ENCODE peak calls at places on chromosomes 5 and 9, in four cellular contexts. G is H1, K is HepG2, O is GM12878. P is an unnamed sample.
A peak's percentile ranks its signal among the peaks of the same experiment; 100 is the strongest.

GRCh38 chr5:53191766-53192165 is 82.2 kb upstream of the MOCS2 start:
- DNase-seq in G (no peak), K (no peak), O (no peak), P (no peak)

GRCh38 chr5:175698401-175699115 is 40.7 kb downstream of the HRH2 start:
- DNase-seq in G (no peak), K (no peak), O (no peak), P (no peak)

GRCh38 chr9:109968332-109968657 is 188.3 kb downstream of the PALM2AKAP2 start:
- DNase-seq in G (no peak), K (no peak), O (peak; percentile 66), P (no peak)

GRCh38 chr9:69145148-69145547 is 28.9 kb upstream of the TJP2 start:
- DNase-seq in G (no peak), K (no peak), O (no peak), P (no peak)

GRCh38 chr9:137449931-137450537 is 8.9 kb upstream of the ENTPD8 start:
- DNase-seq in G (no peak), K (no peak), O (no peak), P (no peak)

GRCh38 chr5:55220433-55221185 is 6.5 kb downstream of the MCIDAS start:
- DNase-seq in G (no peak), K (no peak), O (no peak), P (no peak)

GRCh38 chr9:70303268-70303667 is 44.5 kb downstream of the SMC5 start:
- DNase-seq in G (no peak), K (no peak), O (no peak), P (no peak)

GRCh38 chr5:73902327-73903051 is 276.5 kb downstream of the ARHGEF28 start:
- DNase-seq in G (peak; percentile 21), K (peak; percentile 41), O (peak; percentile 55), P (no peak)

GRCh38 chr5:93620487-93621339 is 37.7 kb downstream of the NR2F1 start:
- DNase-seq in G (no peak), K (peak; percentile 50), O (no peak), P (no peak)

GRCh38 chr5:159787837-159788236 is 128.4 kb upstream of the ADRA1B start:
- DNase-seq in G (no peak), K (no peak), O (no peak), P (no peak)

GRCh38 chr9:133074111-133074651 is 12.4 kb downstream of the CEL start:
- DNase-seq in G (no peak), K (no peak), O (no peak), P (no peak)

GRCh38 chr9:91948423-91949292 is 1.4 kb downstream of the ROR2 start:
- DNase-seq in G (no peak), K (no peak), O (no peak), P (no peak)

GRCh38 chr9:115133649-115134048 is 15.7 kb upstream of the TNC start:
- DNase-seq in G (no peak), K (no peak), O (no peak), P (no peak)

GRCh38 chr5:115160975-115161475 is 8.7 kb downstream of the TRIM36 start:
- DNase-seq in G (no peak), K (no peak), O (no peak), P (no peak)

GRCh38 chr9:135504262-135505229 is 4.1 kb downstream of the MRPS2 start:
- DNase-seq in G (no peak), K (peak; percentile 55), O (no peak), P (peak; percentile 58)

GRCh38 chr5:120769291-120769872 is 305.3 kb downstream of the PRR16 start:
- DNase-seq in G (no peak), K (no peak), O (no peak), P (no peak)

GRCh38 chr5:120767171-120767820 is 303.2 kb downstream of the PRR16 start:
- DNase-seq in G (no peak), K (no peak), O (no peak), P (no peak)

GRCh38 chr5:120771181-120771580 is 307.1 kb downstream of the PRR16 start:
- DNase-seq in G (no peak), K (no peak), O (no peak), P (no peak)

GRCh38 chr5:120759586-120759985 is 295.5 kb downstream of the PRR16 start:
- DNase-seq in G (no peak), K (no peak), O (no peak), P (no peak)

GRCh38 chr5:120765189-120765588 is 301.1 kb downstream of the PRR16 start:
- DNase-seq in G (no peak), K (no peak), O (no peak), P (no peak)
- TF ChIP-seq POLR2A in G (no peak), K (no peak), O (no peak), P (no peak)

GRCh38 chr9:129407905-129408452 is 212.9 kb downstream of the C9orf50 start:
- DNase-seq in G (no peak), K (no peak), O (no peak), P (no peak)

GRCh38 chr9:129406278-129407225 is 214.3 kb downstream of the C9orf50 start:
- DNase-seq in G (no peak), K (no peak), O (no peak), P (no peak)

GRCh38 chr9:129411501-129412175 is 209.3 kb downstream of the C9orf50 start:
- DNase-seq in G (no peak), K (no peak), O (no peak), P (no peak)

GRCh38 chr9:129405831-129406220 is 215.1 kb downstream of the C9orf50 start:
- DNase-seq in G (no peak), K (no peak), O (no peak), P (no peak)

DNA sequence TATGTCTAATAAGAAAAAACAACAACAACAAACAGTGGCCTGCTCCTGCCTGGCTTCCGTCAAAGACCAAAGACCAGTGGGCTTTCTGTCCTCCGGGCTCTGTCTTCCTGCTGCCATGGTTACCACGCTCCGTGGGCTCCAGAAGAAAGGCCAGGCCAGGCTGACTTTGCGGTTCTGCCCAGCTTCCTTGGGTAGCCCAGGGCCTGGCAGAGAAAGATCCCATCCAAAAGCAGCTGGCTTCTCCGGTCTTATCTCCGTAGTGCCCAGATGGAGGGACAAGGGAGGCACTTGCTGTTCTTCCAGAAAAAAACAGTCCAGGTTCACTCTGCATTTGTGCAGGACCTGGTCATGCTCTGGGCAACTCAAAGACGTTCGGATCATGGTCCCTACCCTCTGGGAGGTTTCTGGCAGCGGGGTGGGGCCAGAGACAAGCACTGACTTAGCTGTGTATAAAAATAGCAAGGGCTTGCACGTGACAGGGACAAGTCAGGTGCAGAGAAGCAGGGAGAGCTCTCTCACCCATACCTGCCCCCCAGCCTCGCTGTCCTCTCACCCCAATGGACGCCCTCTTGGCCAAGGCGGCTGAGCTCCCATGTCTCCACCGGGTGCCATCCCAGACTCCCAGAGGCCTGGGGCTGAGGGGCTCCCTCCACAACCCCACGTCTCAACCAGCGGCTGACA is 212.2 kb downstream of the C9orf50 start:
- DNase-seq in G (no peak), K (no peak), O (no peak), P (no peak)
- TF ChIP-seq POLR2AphosphoS5 in G (no peak), K (no peak), O (no peak), P (no peak)

GRCh38 chr5:111079846-111080245 is 8.3 kb downstream of the TSLP start:
- DNase-seq in G (no peak), K (no peak), O (no peak), P (no peak)

GRCh38 chr5:111077678-111078077 is 6.2 kb downstream of the TSLP start:
- DNase-seq in G (no peak), K (no peak), O (no peak), P (no peak)

GRCh38 chr5:111083323-111083722 is 8.8 kb upstream of the WDR36 start:
- DNase-seq in G (no peak), K (no peak), O (no peak), P (no peak)
- TF ChIP-seq TAF1 in G (no peak), K (no peak), O (no peak), P (no peak)

DNA sequence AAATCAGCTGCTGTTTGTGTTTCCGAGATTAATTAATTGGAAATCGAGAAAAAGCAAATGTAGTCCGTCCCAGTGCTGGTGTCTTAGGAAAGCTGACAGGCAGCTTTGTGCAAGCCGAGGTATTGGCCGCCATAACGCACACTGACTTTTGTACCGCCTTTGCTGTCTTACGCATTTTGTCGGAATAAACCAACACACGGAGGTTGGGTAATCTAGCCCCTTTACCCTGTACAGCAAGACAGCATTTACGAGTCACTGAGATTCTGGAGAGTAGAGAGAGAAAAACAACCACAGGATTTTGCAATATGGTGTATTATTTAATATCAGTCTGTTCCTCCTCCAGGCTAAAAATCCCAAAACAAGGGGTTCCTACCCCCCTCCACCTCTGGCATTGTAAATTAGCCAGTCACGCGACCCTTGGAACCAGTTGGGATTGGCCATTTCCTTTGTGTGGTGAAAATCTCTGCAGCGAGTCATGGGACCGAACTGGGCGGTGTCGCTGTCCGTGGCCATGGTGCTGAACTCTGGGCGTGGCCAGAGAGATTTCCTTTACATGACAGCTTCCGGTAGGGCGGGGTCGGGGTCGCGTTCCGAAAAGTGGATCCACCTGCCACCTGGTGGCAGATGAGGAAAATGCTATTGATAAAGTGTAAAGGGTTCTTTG is 10.3 kb upstream of the PCDHB1 start:
- DNase-seq in G (peak; percentile 98), K (peak; percentile 69), O (no peak), P (peak; percentile 13)
- TF ChIP-seq POLR2A in G (peak; percentile 96), K (no peak), O (no peak), P (no peak)

DNA sequence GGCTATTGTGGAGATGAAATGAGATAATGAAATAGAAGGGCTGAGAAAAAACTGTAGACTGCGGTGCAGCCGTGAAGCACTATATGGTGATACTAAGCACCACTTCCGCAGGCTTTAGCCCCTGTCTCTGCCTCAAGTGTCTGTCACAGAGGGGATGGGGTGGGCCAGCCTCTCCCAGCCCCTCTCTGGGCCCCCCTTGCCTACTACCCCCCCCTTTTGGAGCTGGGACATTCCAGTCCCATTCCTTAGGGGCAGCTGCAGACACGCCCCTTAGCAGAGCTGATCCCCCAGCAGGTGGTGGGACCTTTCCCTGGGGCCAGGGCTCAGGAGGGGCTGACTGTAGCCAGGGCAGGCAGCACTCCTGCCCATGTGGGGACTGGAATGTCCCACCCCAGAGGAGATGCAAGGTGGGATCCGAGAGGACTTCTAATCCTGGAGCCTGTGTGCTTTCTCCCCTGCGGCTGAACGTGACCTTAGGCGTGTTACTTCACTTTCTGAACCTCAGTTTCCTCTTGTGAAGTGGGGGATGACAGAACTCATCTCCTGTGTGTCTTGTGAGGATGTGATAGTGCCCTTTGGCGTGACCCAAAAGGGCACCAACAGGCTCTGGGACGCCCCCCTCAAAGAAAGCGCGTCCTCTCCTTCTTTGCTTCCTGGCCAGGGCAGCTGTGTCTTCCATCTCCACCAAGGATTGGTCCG is 2.0 kb downstream of the N4BP3 start:
- DNase-seq in G (peak; percentile 63), K (no peak), O (no peak), P (no peak)
- TF ChIP-seq POLR2AphosphoS5 in G (peak; percentile 41), K (no peak), O (no peak), P (no peak)

GRCh38 chr5:138148811-138149210 is 9.6 kb upstream of the NME5 start:
- DNase-seq in G (no peak), K (no peak), O (no peak), P (no peak)
- TF ChIP-seq TAF1 in G (no peak), K (no peak), O (no peak), P (no peak)

P was measured in GM12892.